ENCODE peak calls at places on chromosomes 13 and 19, in seven cellular contexts. Q, Z, O, B, V, T and U are unnamed samples.

GRCh38 chr19:46571495-46571894 is 29.6 kb upstream of the CALM3 start:
- DNase-seq in Q (peak; percentile 73), Z (no peak), O (no peak), B (no peak), V (no peak), T (no peak), U (peak; percentile 86)

GRCh38 chr19:49953376-49953775 is 7.6 kb downstream of the SIGLEC11 start:
- DNase-seq in Q (no peak), Z (no peak), O (no peak), B (no peak), V (no peak), T (no peak), U (no peak)

GRCh38 chr13:26968431-26969335 is 202.9 kb downstream of the USP12 start:
- DNase-seq in Q (no peak), Z (no peak), O (no peak), B (peak; percentile 82), V (no peak), T (no peak), U (peak; percentile 94)

GRCh38 chr13:112954488-112955270 is 14.3 kb upstream of the MCF2L start:
- DNase-seq in Q (no peak), Z (no peak), O (no peak), B (peak; percentile 27), V (no peak), T (no peak), U (no peak)

GRCh38 chr13:30422056-30422914 is at the start of gene UBE2L5:
- DNase-seq in Q (no peak), Z (peak; percentile 81), O (peak; percentile 84), B (peak; percentile 89), V (peak; percentile 78), T (peak; percentile 73), U (peak; percentile 92)

GRCh38 chr19:6691342-6691741 is 21.4 kb upstream of the TNFSF14 start:
- DNase-seq in Q (no peak), Z (no peak), O (no peak), B (no peak), V (no peak), T (no peak), U (no peak)

GRCh38 chr19:54209058-54209747 is 8.5 kb downstream of the RPS9 start:
- DNase-seq in Q (no peak), Z (no peak), O (no peak), B (no peak), V (no peak), T (no peak), U (peak; percentile 69)

GRCh38 chr19:13255041-13255718 is 105.0 kb downstream of the IER2 start:
- DNase-seq in Q (no peak), Z (no peak), O (no peak), B (no peak), V (no peak), T (no peak), U (no peak)

GRCh38 chr13:108269601-108270328 is at the start of gene TNFSF13B:
- DNase-seq in Q (peak; percentile 1), Z (peak; percentile 51), O (peak; percentile 66), B (peak; percentile 60), V (peak; percentile 59), T (peak; percentile 11), U (peak; percentile 37)

GRCh38 chr19:18421371-18421959 is 2.3 kb downstream of the SSBP4 start:
- DNase-seq in Q (no peak), Z (no peak), O (no peak), B (no peak), V (no peak), T (no peak), U (peak; percentile 21)

GRCh38 chr13:106096661-106097092 is 438.8 kb downstream of the EFNB2 start:
- DNase-seq in Q (no peak), Z (no peak), O (no peak), B (no peak), V (peak; percentile 21), T (no peak), U (peak; percentile 69)

GRCh38 chr13:91085127-91085526 is 262.4 kb upstream of the MIR17HG start:
- DNase-seq in Q (no peak), Z (no peak), O (no peak), B (no peak), V (no peak), T (no peak), U (no peak)

GRCh38 chr13:112972867-112973576 is 4.0 kb downstream of the MCF2L start:
- DNase-seq in Q (no peak), Z (no peak), O (peak; percentile 49), B (peak; percentile 59), V (no peak), T (no peak), U (peak; percentile 77)

GRCh38 chr13:85541476-85541875 is 257.7 kb downstream of the SLITRK6 start:
- DNase-seq in Q (no peak), Z (no peak), O (no peak), B (no peak), V (no peak), T (no peak), U (no peak)

GRCh38 chr13:59906413-59907027 is 257.2 kb downstream of the DIAPH3 start:
- DNase-seq in Q (no peak), Z (no peak), O (no peak), B (no peak), V (peak; percentile 76), T (no peak), U (peak; percentile 52)

GRCh38 chr13:76812971-76813691 is 73.1 kb downstream of the KCTD12 start:
- DNase-seq in Q (no peak), Z (no peak), O (no peak), B (no peak), V (peak; percentile 31), T (peak; percentile 77), U (no peak)

GRCh38 chr19:40232949-40233810 is 6.7 kb upstream of the CCNP start:
- DNase-seq in Q (no peak), Z (no peak), O (no peak), B (no peak), V (no peak), T (no peak), U (no peak)

GRCh38 chr19:40231057-40231456 is 4.6 kb upstream of the CCNP start:
- DNase-seq in Q (no peak), Z (no peak), O (no peak), B (no peak), V (no peak), T (no peak), U (peak; percentile 44)

GRCh38 chr19:40232479-40232878 is 6.0 kb upstream of the CCNP start:
- DNase-seq in Q (no peak), Z (no peak), O (no peak), B (no peak), V (no peak), T (no peak), U (no peak)

GRCh38 chr19:40229926-40230417 is 3.5 kb upstream of the CCNP start:
- DNase-seq in Q (no peak), Z (no peak), O (no peak), B (no peak), V (no peak), T (no peak), U (no peak)

DNA sequence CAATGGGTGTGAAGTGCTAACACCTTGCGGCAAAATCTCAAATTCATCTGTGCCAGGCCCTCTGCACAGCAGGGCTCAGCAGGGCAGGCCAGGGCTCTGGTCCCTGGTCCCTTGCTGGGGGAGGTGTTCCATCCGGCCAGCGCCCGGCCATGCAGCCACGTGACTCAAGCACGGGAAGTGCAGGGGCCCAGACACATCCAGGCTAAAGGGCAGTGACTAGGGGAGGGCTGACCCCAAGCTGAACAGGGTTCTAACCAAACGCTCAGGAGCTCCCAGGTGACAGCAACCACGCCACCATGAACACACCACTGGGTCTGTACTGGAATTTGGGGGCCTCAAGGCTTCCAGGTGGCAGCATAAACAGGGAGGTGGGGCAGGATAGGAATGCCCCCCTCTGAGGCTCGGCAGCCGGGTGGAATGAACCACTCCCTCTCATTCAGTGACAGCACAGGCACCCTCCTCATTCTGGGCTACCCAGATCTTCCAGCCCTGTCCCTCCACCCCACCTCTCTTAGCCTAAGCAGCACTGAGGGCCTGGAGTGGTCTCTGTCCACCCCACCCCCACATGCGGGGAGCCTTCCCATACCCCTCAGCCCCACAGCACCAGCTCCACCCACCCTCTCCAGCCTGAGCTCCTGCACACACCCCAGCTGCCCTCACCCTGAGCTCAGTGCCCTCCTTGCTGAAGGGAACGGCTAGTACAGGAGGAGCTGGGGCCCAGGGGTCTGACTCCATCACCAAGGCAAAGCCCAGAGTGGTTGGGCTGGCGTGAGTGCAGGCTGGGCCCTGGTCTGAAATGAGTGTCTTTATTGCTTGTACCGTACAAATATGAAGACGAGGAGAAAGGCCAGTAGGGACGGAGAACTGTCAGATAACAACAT is 5.3 kb upstream of the CCNP start:
- DNase-seq in Q (peak; percentile 35), Z (no peak), O (no peak), B (no peak), V (peak; percentile 15), T (peak; percentile 35), U (no peak)
- H3K27ac ChIP-seq in Q (no peak overlapping the region), Z (peak overlapping the region; percentile 44), O (peak overlapping the region; percentile 7), B (peak overlapping the region; percentile 35), V (peak overlapping the region; percentile 46), T (peak overlapping the region; percentile 60), U (no peak overlapping the region)

DNA sequence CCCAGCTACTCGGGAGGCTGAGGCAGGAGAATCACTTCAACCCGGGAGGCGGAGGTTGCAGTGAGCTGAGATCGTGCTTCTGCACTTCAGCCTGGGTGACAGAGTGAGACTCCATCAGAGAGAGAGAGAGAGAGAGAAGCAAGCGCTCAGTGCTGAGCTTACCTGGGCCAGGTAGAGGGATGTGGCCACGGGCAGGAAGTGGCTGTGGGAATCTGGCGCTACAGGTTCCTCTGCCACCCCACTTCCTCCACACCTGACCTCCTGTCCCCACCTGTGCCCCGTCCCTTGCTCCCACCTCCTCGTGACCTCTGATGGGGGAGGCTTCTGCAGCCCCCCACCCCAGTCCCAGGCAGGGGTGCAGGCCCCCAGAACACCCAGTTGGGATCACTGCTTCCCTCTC is 1.0 kb upstream of the NCCRP1 start:
- DNase-seq in Q (no peak), Z (no peak), O (no peak), B (no peak), V (no peak), T (no peak), U (peak; percentile 10)
- H3K27ac ChIP-seq in Q (no peak overlapping the region), Z (no peak overlapping the region), O (no peak overlapping the region), B (no peak overlapping the region), V (no peak overlapping the region), T (no peak overlapping the region), U (no peak overlapping the region)

GRCh38 chr19:4264812-4265211 is 14.3 kb upstream of the SHD start:
- DNase-seq in Q (no peak), Z (no peak), O (no peak), B (no peak), V (no peak), T (no peak), U (peak; percentile 47)
- H3K27ac ChIP-seq in Q (no peak overlapping the region), Z (no peak overlapping the region), O (no peak overlapping the region), B (no peak overlapping the region), V (no peak overlapping the region), T (no peak overlapping the region), U (no peak overlapping the region)

GRCh38 chr19:687569-688166 is 7.6 kb downstream of the PRSS57 start:
- DNase-seq in Q (no peak), Z (no peak), O (no peak), B (no peak), V (no peak), T (no peak), U (peak; percentile 39)

GRCh38 chr19:686589-687297 is 8.5 kb downstream of the PRSS57 start:
- DNase-seq in Q (no peak), Z (no peak), O (no peak), B (no peak), V (no peak), T (no peak), U (peak; percentile 31)

GRCh38 chr19:688992-689391 is 6.3 kb downstream of the PRSS57 start:
- DNase-seq in Q (no peak), Z (no peak), O (no peak), B (no peak), V (no peak), T (no peak), U (no peak)

GRCh38 chr19:688214-688613 is 7.0 kb downstream of the PRSS57 start:
- DNase-seq in Q (no peak), Z (no peak), O (no peak), B (no peak), V (no peak), T (no peak), U (peak; percentile 78)

GRCh38 chr19:690203-690602 is 5.0 kb downstream of the PRSS57 start:
- DNase-seq in Q (no peak), Z (no peak), O (no peak), B (no peak), V (no peak), T (peak; percentile 54), U (peak; percentile 68)
- H3K27ac ChIP-seq in Q (no peak overlapping the region), Z (no peak overlapping the region), O (no peak overlapping the region), B (no peak overlapping the region), V (no peak overlapping the region), T (no peak overlapping the region), U (no peak overlapping the region)